ENCODE peak calls at places on chromosome 12, in four cellular contexts. One of them, this sample, is unnamed.

GRCh38 chr12:15404485-15404884 is 82.2 kb downstream of the PTPRO start:
- DNase-seq in H1: no peak
- DNase-seq in K562: no peak
- DNase-seq in GM12878: no peak
- DNase-seq in this sample: no peak

GRCh38 chr12:26124491-26125450 is at the start of gene BHLHE41:
- DNase-seq in H1: peak
- DNase-seq in K562: peak
- DNase-seq in GM12878: no peak
- DNase-seq in this sample: no peak

GRCh38 chr12:69023840-69024239 is 90.9 kb upstream of the CPM start:
- DNase-seq in H1: no peak
- DNase-seq in K562: no peak
- DNase-seq in GM12878: no peak
- DNase-seq in this sample: no peak

GRCh38 chr12:102757154-102757873 is 159.7 kb downstream of the PAH start:
- DNase-seq in H1: no peak
- DNase-seq in K562: no peak
- DNase-seq in GM12878: no peak
- DNase-seq in this sample: no peak

GRCh38 chr12:45336762-45337596 is 121.1 kb downstream of the ANO6 start:
- DNase-seq in H1: no peak
- DNase-seq in K562: peak
- DNase-seq in GM12878: no peak
- DNase-seq in this sample: no peak

GRCh38 chr12:118034429-118035193 is 18.1 kb downstream of the RFC5 start:
- DNase-seq in H1: no peak
- DNase-seq in K562: peak
- DNase-seq in GM12878: no peak
- DNase-seq in this sample: no peak

GRCh38 chr12:54421175-54421872 is 2.3 kb upstream of the ITGA5 start:
- DNase-seq in H1: no peak
- DNase-seq in K562: no peak
- DNase-seq in GM12878: no peak
- DNase-seq in this sample: no peak

GRCh38 chr12:630656-631632 is 32.3 kb downstream of the NINJ2 start:
- DNase-seq in H1: peak
- DNase-seq in K562: no peak
- DNase-seq in GM12878: no peak
- DNase-seq in this sample: no peak

GRCh38 chr12:26028953-26029740 is 70.7 kb downstream of the RASSF8 start:
- DNase-seq in H1: no peak
- DNase-seq in K562: peak
- DNase-seq in GM12878: no peak
- DNase-seq in this sample: peak

GRCh38 chr12:98698603-98699463 is 53.7 kb downstream of the APAF1 start:
- DNase-seq in H1: peak
- DNase-seq in K562: peak
- DNase-seq in GM12878: peak
- DNase-seq in this sample: peak

GRCh38 chr12:60101715-60102114 is 505.9 kb downstream of the SLC16A7 start:
- DNase-seq in H1: no peak
- DNase-seq in K562: no peak
- DNase-seq in GM12878: no peak
- DNase-seq in this sample: no peak

GRCh38 chr12:30926243-30927209 is at the start of gene TSPAN11:
- DNase-seq in H1: peak
- DNase-seq in K562: no peak
- DNase-seq in GM12878: no peak
- DNase-seq in this sample: no peak

GRCh38 chr12:69000540-69001243 is 67.7 kb upstream of the CPM start:
- DNase-seq in H1: no peak
- DNase-seq in K562: no peak
- DNase-seq in GM12878: no peak
- DNase-seq in this sample: no peak

GRCh38 chr12:103093499-103094106 is 136.1 kb downstream of the ASCL1 start:
- DNase-seq in H1: no peak
- DNase-seq in K562: no peak
- DNase-seq in GM12878: no peak
- DNase-seq in this sample: no peak

GRCh38 chr12:14545144-14546124 is 22.2 kb downstream of the PLBD1 start:
- DNase-seq in H1: no peak
- DNase-seq in K562: no peak
- DNase-seq in GM12878: no peak
- DNase-seq in this sample: no peak

GRCh38 chr12:30996255-30996654 is 69.7 kb downstream of the TSPAN11 start:
- DNase-seq in H1: no peak
- DNase-seq in K562: no peak
- DNase-seq in GM12878: no peak
- DNase-seq in this sample: no peak

GRCh38 chr12:4908694-4909396 is 860 bp upstream of the KCNA1 start:
- DNase-seq in H1: peak
- DNase-seq in K562: no peak
- DNase-seq in GM12878: no peak
- DNase-seq in this sample: no peak

GRCh38 chr12:8581098-8581784 is 31.4 kb downstream of the AICDA start:
- DNase-seq in H1: no peak
- DNase-seq in K562: no peak
- DNase-seq in GM12878: no peak
- DNase-seq in this sample: no peak

GRCh38 chr12:131883521-131883900 is 10.9 kb upstream of the ULK1 start:
- DNase-seq in H1: no peak
- DNase-seq in K562: no peak
- DNase-seq in GM12878: no peak
- DNase-seq in this sample: no peak

GRCh38 chr12:95582230-95583058 is 31.2 kb upstream of the USP44 start:
- DNase-seq in H1: no peak
- DNase-seq in K562: no peak
- DNase-seq in GM12878: no peak
- DNase-seq in this sample: peak

GRCh38 chr12:3042394-3042793 is 34.8 kb upstream of the TSPAN9 start:
- DNase-seq in H1: no peak
- DNase-seq in K562: no peak
- DNase-seq in GM12878: no peak
- DNase-seq in this sample: no peak

GRCh38 chr12:116321913-116322312 is 44.4 kb upstream of the MED13L start:
- DNase-seq in H1: no peak
- DNase-seq in K562: no peak
- DNase-seq in GM12878: no peak
- DNase-seq in this sample: no peak

GRCh38 chr12:116319316-116319715 is 41.8 kb upstream of the MED13L start:
- DNase-seq in H1: no peak
- DNase-seq in K562: no peak
- DNase-seq in GM12878: no peak
- DNase-seq in this sample: no peak

GRCh38 chr12:116319851-116320621 is 42.5 kb upstream of the MED13L start:
- DNase-seq in H1: no peak
- DNase-seq in K562: no peak
- DNase-seq in GM12878: no peak
- DNase-seq in this sample: no peak

GRCh38 chr12:116318738-116319050 is 41.2 kb upstream of the MED13L start:
- DNase-seq in H1: no peak
- DNase-seq in K562: no peak
- DNase-seq in GM12878: no peak
- DNase-seq in this sample: no peak

DNA sequence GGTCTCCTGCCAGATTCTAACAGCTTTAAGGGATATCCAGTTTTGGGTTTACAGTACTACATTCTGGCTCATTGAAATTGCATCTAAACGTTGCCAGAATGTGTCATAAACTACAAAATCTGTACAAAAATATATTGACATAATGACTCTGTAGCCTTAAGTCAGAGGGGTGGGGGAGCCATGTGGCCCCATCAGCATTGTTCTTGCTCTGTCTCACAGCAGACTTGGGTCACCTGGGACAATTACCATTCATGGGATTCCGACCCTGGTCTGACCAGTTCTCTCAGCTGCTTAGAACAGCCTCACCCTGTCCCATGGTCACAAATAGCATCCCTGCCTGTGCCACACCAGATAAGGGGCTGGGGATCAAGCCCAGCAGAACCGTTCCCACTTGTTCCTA is 43.3 kb upstream of the MED13L start:
- DNase-seq in H1: no peak
- DNase-seq in K562: no peak
- DNase-seq in GM12878: no peak
- DNase-seq in this sample: no peak
- H3K9ac ChIP-seq in H1: no peak
- H3K9ac ChIP-seq in K562: no peak
- H3K9ac ChIP-seq in GM12878: no peak
- H3K9ac ChIP-seq in this sample: no peak

GRCh38 chr12:40947812-40948211 is 240.3 kb upstream of the PDZRN4 start:
- DNase-seq in H1: no peak
- DNase-seq in K562: no peak
- DNase-seq in GM12878: no peak
- DNase-seq in this sample: no peak
- TF ChIP-seq EGR1 in H1: no peak
- TF ChIP-seq EGR1 in K562: no peak
- TF ChIP-seq EGR1 in GM12878: no peak
- TF ChIP-seq EGR1 in this sample: no peak

DNA sequence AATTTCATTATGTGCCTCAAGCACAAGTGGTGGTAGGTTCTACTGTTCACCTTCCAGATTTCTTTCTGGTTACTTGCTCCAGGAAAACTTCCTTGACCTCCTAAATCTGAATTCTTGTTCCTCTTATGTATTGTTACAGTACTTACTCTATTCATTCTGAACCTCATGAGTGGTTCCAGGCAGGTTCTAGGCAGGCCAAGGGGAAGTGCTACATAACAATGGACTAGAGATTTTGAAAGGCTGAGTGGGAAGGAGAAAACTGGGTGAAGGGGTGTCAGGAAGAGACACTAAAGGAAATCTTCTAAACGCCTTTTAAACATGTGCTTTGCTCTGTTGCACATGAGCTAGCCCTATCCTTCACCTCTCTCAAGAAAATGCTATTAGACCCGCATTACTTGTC is 1.6 kb downstream of the YARS2 start:
- DNase-seq in H1: no peak
- DNase-seq in K562: no peak
- DNase-seq in GM12878: no peak
- DNase-seq in this sample: no peak
- H3K9ac ChIP-seq in H1: no peak
- H3K9ac ChIP-seq in K562: peak
- H3K9ac ChIP-seq in GM12878: peak
- H3K9ac ChIP-seq in this sample: peak

DNA sequence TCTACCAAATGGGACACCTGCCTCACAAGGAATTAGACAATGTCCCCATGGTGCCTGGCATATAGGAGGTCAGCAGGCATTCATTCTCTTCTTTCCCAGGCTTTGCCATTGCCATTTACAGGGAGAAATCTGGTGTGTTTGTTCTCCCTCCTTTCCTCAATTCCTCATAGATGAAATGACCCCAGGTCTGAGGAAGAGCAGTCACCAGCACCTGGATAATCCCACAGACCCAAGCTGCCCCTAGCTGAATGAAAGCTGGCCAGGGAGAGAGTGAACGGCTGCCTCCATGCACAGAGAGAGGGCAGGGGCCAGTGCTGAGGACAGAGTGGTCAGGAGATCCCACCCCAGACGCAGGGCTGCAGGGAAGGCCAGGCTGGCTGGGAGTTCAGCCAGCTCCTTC is 1.8 kb upstream of the KRT4 start:
- DNase-seq in H1: no peak
- DNase-seq in K562: no peak
- DNase-seq in GM12878: no peak
- DNase-seq in this sample: no peak
- TF ChIP-seq EGR1 in H1: no peak
- TF ChIP-seq EGR1 in K562: no peak
- TF ChIP-seq EGR1 in GM12878: no peak
- TF ChIP-seq EGR1 in this sample: no peak

GRCh38 chr12:125263385-125263784 is 198.2 kb downstream of the AACS start:
- DNase-seq in H1: no peak
- DNase-seq in K562: no peak
- DNase-seq in GM12878: no peak
- DNase-seq in this sample: no peak

GRCh38 chr12:125267114-125267513 is 201.9 kb downstream of the AACS start:
- DNase-seq in H1: no peak
- DNase-seq in K562: no peak
- DNase-seq in GM12878: no peak
- DNase-seq in this sample: no peak

GRCh38 chr12:125259525-125259924 is 194.3 kb downstream of the AACS start:
- DNase-seq in H1: no peak
- DNase-seq in K562: no peak
- DNase-seq in GM12878: no peak
- DNase-seq in this sample: no peak

GRCh38 chr12:125262866-125263265 is 197.6 kb downstream of the AACS start:
- DNase-seq in H1: no peak
- DNase-seq in K562: no peak
- DNase-seq in GM12878: no peak
- DNase-seq in this sample: no peak
- H3K9ac ChIP-seq in H1: no peak
- H3K9ac ChIP-seq in K562: no peak
- H3K9ac ChIP-seq in GM12878: no peak
- H3K9ac ChIP-seq in this sample: no peak

GRCh38 chr12:29722164-29722563 is 61.6 kb downstream of the TMTC1 start:
- DNase-seq in H1: no peak
- DNase-seq in K562: no peak
- DNase-seq in GM12878: no peak
- DNase-seq in this sample: no peak

GRCh38 chr12:29726321-29726692 is 57.4 kb downstream of the TMTC1 start:
- DNase-seq in H1: no peak
- DNase-seq in K562: no peak
- DNase-seq in GM12878: no peak
- DNase-seq in this sample: no peak

GRCh38 chr12:29728033-29728432 is 55.7 kb downstream of the TMTC1 start:
- DNase-seq in H1: no peak
- DNase-seq in K562: no peak
- DNase-seq in GM12878: no peak
- DNase-seq in this sample: no peak

GRCh38 chr12:29726741-29727348 is 56.9 kb downstream of the TMTC1 start:
- DNase-seq in H1: no peak
- DNase-seq in K562: no peak
- DNase-seq in GM12878: no peak
- DNase-seq in this sample: no peak

DNA sequence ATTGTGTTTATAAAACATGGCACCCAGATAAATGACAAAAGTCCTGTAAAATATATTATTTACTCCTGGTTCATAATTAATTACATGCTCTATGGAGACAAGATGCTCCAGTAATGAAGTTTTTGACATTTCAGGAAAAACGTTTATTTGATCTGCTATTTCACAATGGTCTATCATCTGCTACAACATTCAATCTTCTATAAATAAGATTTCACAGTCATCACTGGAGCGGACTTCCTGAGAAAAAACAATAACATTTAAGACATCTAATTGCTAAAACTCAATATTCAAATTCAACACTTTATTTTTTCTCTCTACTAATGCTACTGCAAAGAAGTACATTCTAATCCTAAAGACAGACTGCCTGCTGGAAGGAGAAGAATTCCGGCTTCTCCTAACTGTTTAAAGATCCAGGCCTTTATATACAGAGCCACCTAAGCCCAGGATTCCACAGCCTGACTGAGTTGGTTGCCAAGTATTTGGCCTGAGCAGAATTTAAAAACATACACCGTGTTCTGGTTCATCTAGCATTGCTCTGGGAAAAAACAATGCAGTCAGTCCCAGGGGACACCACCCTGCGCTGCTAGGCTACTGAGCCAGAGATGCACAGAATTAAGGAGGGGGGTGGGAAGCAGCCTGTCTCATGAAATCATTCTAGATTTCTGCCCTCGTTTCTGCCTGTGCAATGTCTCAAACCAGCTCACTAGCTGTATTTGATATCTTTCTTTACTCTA is 58.0 kb downstream of the TMTC1 start:
- DNase-seq in H1: no peak
- DNase-seq in K562: no peak
- DNase-seq in GM12878: peak
- DNase-seq in this sample: no peak
- TF ChIP-seq EGR1 in H1: no peak
- TF ChIP-seq EGR1 in K562: no peak
- TF ChIP-seq EGR1 in GM12878: no peak
- TF ChIP-seq EGR1 in this sample: no peak